ENCODE peak calls at places on chromosomes 5 and 9, in six cellular contexts. Y is bronchial epithelial cell, I is Kasumi-1, L is GM04504, C is HuH-7.5, Z is A549. J is an unnamed sample.

GRCh38 chr9:20269620-20270019 is 352.7 kb downstream of the MLLT3 start:
- DNase-seq in Y (peak), I (no peak), L (no peak), C (no peak), Z (no peak), J (no peak)

GRCh38 chr9:93303806-93304573 is 120.1 kb downstream of the WNK2 start:
- DNase-seq in Y (no peak), I (no peak), L (no peak), C (no peak), Z (no peak), J (no peak)

GRCh38 chr5:159786201-159786600 is 130.1 kb upstream of the ADRA1B start:
- DNase-seq in Y (no peak), I (no peak), L (no peak), C (no peak), Z (no peak), J (no peak)

GRCh38 chr9:10331157-10331556 is 281.6 kb downstream of the PTPRD start:
- DNase-seq in Y (no peak), I (no peak), L (no peak), C (no peak), Z (no peak), J (no peak)

GRCh38 chr9:91166796-91167366 is 194.8 kb downstream of the AUH start:
- DNase-seq in Y (peak), I (no peak), L (no peak), C (no peak), Z (no peak), J (no peak)

GRCh38 chr9:17216011-17216410 is 81.2 kb downstream of the CNTLN start:
- DNase-seq in Y (peak), I (no peak), L (no peak), C (no peak), Z (no peak), J (no peak)

GRCh38 chr9:137406876-137407589 is 15.9 kb downstream of the EXD3 start:
- DNase-seq in Y (no peak), I (peak), L (peak), C (peak), Z (peak), J (no peak)

GRCh38 chr5:1867114-1867814 is 15.5 kb downstream of the IRX4 start:
- DNase-seq in Y (no peak), I (no peak), L (no peak), C (no peak), Z (no peak), J (no peak)

GRCh38 chr5:149018909-149019443 is 43.9 kb downstream of the SH3TC2 start:
- DNase-seq in Y (no peak), I (no peak), L (no peak), C (no peak), Z (no peak), J (no peak)

GRCh38 chr5:91468643-91469422 is 85.7 kb upstream of the ARRDC3 start:
- DNase-seq in Y (peak), I (peak), L (no peak), C (no peak), Z (no peak), J (peak)

GRCh38 chr9:27595733-27596132 is 22.5 kb upstream of the C9orf72 start:
- DNase-seq in Y (no peak), I (no peak), L (no peak), C (no peak), Z (no peak), J (no peak)

GRCh38 chr9:91187965-91188344 is 173.8 kb downstream of the AUH start:
- DNase-seq in Y (no peak), I (no peak), L (peak), C (no peak), Z (no peak), J (peak)

GRCh38 chr5:82924241-82924989 is 152.8 kb downstream of the TMEM167A start:
- DNase-seq in Y (no peak), I (no peak), L (no peak), C (peak), Z (no peak), J (no peak)

GRCh38 chr5:135885031-135885430 is 10.6 kb downstream of the IL9 start:
- DNase-seq in Y (no peak), I (no peak), L (no peak), C (no peak), Z (no peak), J (no peak)

GRCh38 chr9:8734760-8735159 is 935.2 kb upstream of the DMAC1 start:
- DNase-seq in Y (no peak), I (no peak), L (no peak), C (no peak), Z (peak), J (peak)

GRCh38 chr9:133628766-133629165 is 7.4 kb upstream of the DBH start:
- DNase-seq in Y (no peak), I (no peak), L (no peak), C (no peak), Z (no peak), J (no peak)

GRCh38 chr5:179806250-179807045 is at the start of gene MGAT4B:
- DNase-seq in Y (peak), I (peak), L (peak), C (peak), Z (peak), J (no peak)

GRCh38 chr9:134189475-134190231 is 25.3 kb upstream of the RNU6ATAC start:
- DNase-seq in Y (no peak), I (no peak), L (no peak), C (no peak), Z (no peak), J (no peak)

GRCh38 chr5:136048966-136049365 is 20.2 kb downstream of the TGFBI start:
- DNase-seq in Y (no peak), I (no peak), L (no peak), C (no peak), Z (no peak), J (no peak)

GRCh38 chr9:110088099-110088498 is 119.9 kb downstream of the C9orf152 start:
- DNase-seq in Y (no peak), I (no peak), L (no peak), C (no peak), Z (peak), J (peak)

GRCh38 chr5:68343421-68343826 is 127.9 kb downstream of the PIK3R1 start:
- DNase-seq in Y (peak), I (no peak), L (peak), C (no peak), Z (peak), J (peak)

GRCh38 chr5:138832218-138832617 is 42.9 kb downstream of the LRRTM2 start:
- DNase-seq in Y (no peak), I (peak), L (no peak), C (no peak), Z (no peak), J (peak)

GRCh38 chr5:12586406-12586805 is 682.2 kb upstream of the CTNND2 start:
- DNase-seq in Y (no peak), I (no peak), L (no peak), C (no peak), Z (no peak), J (no peak)

GRCh38 chr5:146873186-146873917 is 5.2 kb downstream of the PPP2R2B start:
- DNase-seq in Y (no peak), I (no peak), L (no peak), C (no peak), Z (no peak), J (no peak)

GRCh38 chr5:125703616-125704015 is 719.6 kb upstream of the GRAMD2B start:
- DNase-seq in Y (peak), I (no peak), L (no peak), C (no peak), Z (no peak), J (no peak)

GRCh38 chr9:133163559-133164208 is at the start of gene GBGT1:
- DNase-seq in Y (no peak), I (peak), L (no peak), C (no peak), Z (no peak), J (no peak)

GRCh38 chr5:172726966-172727365 is 44.0 kb downstream of the DUSP1 start:
- DNase-seq in Y (no peak), I (no peak), L (no peak), C (no peak), Z (no peak), J (no peak)

GRCh38 chr5:142202282-142202681 is 93.7 kb downstream of the NDFIP1 start:
- DNase-seq in Y (peak), I (no peak), L (no peak), C (no peak), Z (no peak), J (peak)

GRCh38 chr5:120697147-120697546 is 233.0 kb downstream of the PRR16 start:
- DNase-seq in Y (no peak), I (no peak), L (no peak), C (no peak), Z (no peak), J (no peak)

GRCh38 chr9:137602661-137603060 is 2.8 kb upstream of the ARRDC1 start:
- DNase-seq in Y (no peak), I (peak), L (no peak), C (no peak), Z (no peak), J (no peak)

GRCh38 chr5:130479045-130479804 is 575.0 kb downstream of the CHSY3 start:
- DNase-seq in Y (peak), I (no peak), L (no peak), C (no peak), Z (no peak), J (no peak)

GRCh38 chr5:169691473-169691872 is 54.4 kb downstream of the DOCK2 start:
- DNase-seq in Y (no peak), I (no peak), L (no peak), C (no peak), Z (no peak), J (peak)

GRCh38 chr9:110115341-110115820 is 92.6 kb downstream of the C9orf152 start:
- DNase-seq in Y (no peak), I (no peak), L (no peak), C (no peak), Z (no peak), J (no peak)

GRCh38 chr9:124665391-124666058 is 105.6 kb downstream of the NR6A1 start:
- DNase-seq in Y (peak), I (no peak), L (peak), C (no peak), Z (peak), J (peak)

GRCh38 chr9:134738869-134739659 is 97.5 kb downstream of the COL5A1 start:
- DNase-seq in Y (no peak), I (no peak), L (peak), C (peak), Z (peak), J (peak)

GRCh38 chr9:112705773-112706427 is 12.0 kb downstream of the INIP start:
- DNase-seq in Y (peak), I (peak), L (peak), C (no peak), Z (peak), J (no peak)

GRCh38 chr5:7412369-7412768 is 16.4 kb downstream of the ADCY2 start:
- DNase-seq in Y (no peak), I (no peak), L (no peak), C (no peak), Z (no peak), J (no peak)

GRCh38 chr5:58972301-58972700 is 389.4 kb downstream of the RAB3C start:
- DNase-seq in Y (no peak), I (no peak), L (no peak), C (no peak), Z (no peak), J (no peak)

GRCh38 chr5:39716532-39716971 is 291.8 kb upstream of the DAB2 start:
- DNase-seq in Y (peak), I (peak), L (no peak), C (peak), Z (peak), J (peak)

J was measured in A172.